ENCODE peak calls at places on chromosomes 13 and 19, in five cellular contexts. One of them, this sample, is unnamed.

GRCh38 chr19:13742756-13743155 is 21.6 kb upstream of the MRI1 start:
- DNase-seq in NCI-H1092: no peak
- DNase-seq in stimulated activated CD4-positive, alpha-beta T cell treated with anti-CD3 and anti-CD28 coated beads, Interleukin-12 subunit alpha, Interleukin-12 subunit beta, amount 100 ng/mL, for 24 hours: no peak
- DNase-seq in nephron progenitor cell: no peak
- DNase-seq in ascending aorta: no peak
- DNase-seq in this sample: peak

GRCh38 chr19:43780706-43781525 is at the start of gene KCNN4:
- DNase-seq in NCI-H1092: no peak
- DNase-seq in stimulated activated CD4-positive, alpha-beta T cell treated with anti-CD3 and anti-CD28 coated beads, Interleukin-12 subunit alpha, Interleukin-12 subunit beta, amount 100 ng/mL, for 24 hours: peak
- DNase-seq in nephron progenitor cell: no peak
- DNase-seq in ascending aorta: no peak
- DNase-seq in this sample: peak

GRCh38 chr13:111005364-111005763 is 90.5 kb upstream of the ANKRD10 start:
- DNase-seq in NCI-H1092: no peak
- DNase-seq in stimulated activated CD4-positive, alpha-beta T cell treated with anti-CD3 and anti-CD28 coated beads, Interleukin-12 subunit alpha, Interleukin-12 subunit beta, amount 100 ng/mL, for 24 hours: no peak
- DNase-seq in nephron progenitor cell: no peak
- DNase-seq in ascending aorta: no peak
- DNase-seq in this sample: no peak

GRCh38 chr13:59086147-59086546 is 1077.6 kb downstream of the DIAPH3 start:
- DNase-seq in NCI-H1092: no peak
- DNase-seq in stimulated activated CD4-positive, alpha-beta T cell treated with anti-CD3 and anti-CD28 coated beads, Interleukin-12 subunit alpha, Interleukin-12 subunit beta, amount 100 ng/mL, for 24 hours: no peak
- DNase-seq in nephron progenitor cell: no peak
- DNase-seq in ascending aorta: no peak
- DNase-seq in this sample: peak

GRCh38 chr19:13965926-13966683 is 13.8 kb downstream of the DCAF15 start:
- DNase-seq in NCI-H1092: no peak
- DNase-seq in stimulated activated CD4-positive, alpha-beta T cell treated with anti-CD3 and anti-CD28 coated beads, Interleukin-12 subunit alpha, Interleukin-12 subunit beta, amount 100 ng/mL, for 24 hours: no peak
- DNase-seq in nephron progenitor cell: no peak
- DNase-seq in ascending aorta: no peak
- DNase-seq in this sample: no peak

GRCh38 chr13:30863231-30863630 is 42.8 kb upstream of the MEDAG start:
- DNase-seq in NCI-H1092: no peak
- DNase-seq in stimulated activated CD4-positive, alpha-beta T cell treated with anti-CD3 and anti-CD28 coated beads, Interleukin-12 subunit alpha, Interleukin-12 subunit beta, amount 100 ng/mL, for 24 hours: no peak
- DNase-seq in nephron progenitor cell: no peak
- DNase-seq in ascending aorta: peak
- DNase-seq in this sample: no peak

GRCh38 chr13:39451301-39451700 is 151.7 kb downstream of the LHFPL6 start:
- DNase-seq in NCI-H1092: no peak
- DNase-seq in stimulated activated CD4-positive, alpha-beta T cell treated with anti-CD3 and anti-CD28 coated beads, Interleukin-12 subunit alpha, Interleukin-12 subunit beta, amount 100 ng/mL, for 24 hours: no peak
- DNase-seq in nephron progenitor cell: no peak
- DNase-seq in ascending aorta: no peak
- DNase-seq in this sample: no peak

GRCh38 chr19:31350033-31350692 is 927 bp upstream of the TSHZ3 start:
- DNase-seq in NCI-H1092: no peak
- DNase-seq in stimulated activated CD4-positive, alpha-beta T cell treated with anti-CD3 and anti-CD28 coated beads, Interleukin-12 subunit alpha, Interleukin-12 subunit beta, amount 100 ng/mL, for 24 hours: no peak
- DNase-seq in nephron progenitor cell: peak
- DNase-seq in ascending aorta: peak
- DNase-seq in this sample: no peak

GRCh38 chr13:112871742-112872141 is 97.3 kb upstream of the MCF2L start:
- DNase-seq in NCI-H1092: no peak
- DNase-seq in stimulated activated CD4-positive, alpha-beta T cell treated with anti-CD3 and anti-CD28 coated beads, Interleukin-12 subunit alpha, Interleukin-12 subunit beta, amount 100 ng/mL, for 24 hours: no peak
- DNase-seq in nephron progenitor cell: no peak
- DNase-seq in ascending aorta: peak
- DNase-seq in this sample: no peak

GRCh38 chr19:3667037-3667638 is 33.1 kb downstream of the PIP5K1C start:
- DNase-seq in NCI-H1092: no peak
- DNase-seq in stimulated activated CD4-positive, alpha-beta T cell treated with anti-CD3 and anti-CD28 coated beads, Interleukin-12 subunit alpha, Interleukin-12 subunit beta, amount 100 ng/mL, for 24 hours: no peak
- DNase-seq in nephron progenitor cell: no peak
- DNase-seq in ascending aorta: no peak
- DNase-seq in this sample: no peak

GRCh38 chr19:13234518-13234917 is 84.3 kb downstream of the IER2 start:
- DNase-seq in NCI-H1092: no peak
- DNase-seq in stimulated activated CD4-positive, alpha-beta T cell treated with anti-CD3 and anti-CD28 coated beads, Interleukin-12 subunit alpha, Interleukin-12 subunit beta, amount 100 ng/mL, for 24 hours: peak
- DNase-seq in nephron progenitor cell: peak
- DNase-seq in ascending aorta: peak
- DNase-seq in this sample: peak

GRCh38 chr13:50747939-50748338 is 95.6 kb downstream of the DLEU7 start:
- DNase-seq in NCI-H1092: no peak
- DNase-seq in stimulated activated CD4-positive, alpha-beta T cell treated with anti-CD3 and anti-CD28 coated beads, Interleukin-12 subunit alpha, Interleukin-12 subunit beta, amount 100 ng/mL, for 24 hours: no peak
- DNase-seq in nephron progenitor cell: no peak
- DNase-seq in ascending aorta: no peak
- DNase-seq in this sample: no peak

GRCh38 chr13:86838411-86839120 is 832.6 kb upstream of the SLITRK5 start:
- DNase-seq in NCI-H1092: no peak
- DNase-seq in stimulated activated CD4-positive, alpha-beta T cell treated with anti-CD3 and anti-CD28 coated beads, Interleukin-12 subunit alpha, Interleukin-12 subunit beta, amount 100 ng/mL, for 24 hours: no peak
- DNase-seq in nephron progenitor cell: no peak
- DNase-seq in ascending aorta: no peak
- DNase-seq in this sample: no peak

GRCh38 chr13:41059466-41059865 is 1.8 kb upstream of the WBP4 start:
- DNase-seq in NCI-H1092: no peak
- DNase-seq in stimulated activated CD4-positive, alpha-beta T cell treated with anti-CD3 and anti-CD28 coated beads, Interleukin-12 subunit alpha, Interleukin-12 subunit beta, amount 100 ng/mL, for 24 hours: no peak
- DNase-seq in nephron progenitor cell: no peak
- DNase-seq in ascending aorta: no peak
- DNase-seq in this sample: no peak

GRCh38 chr13:59261928-59262488 is 901.7 kb downstream of the DIAPH3 start:
- DNase-seq in NCI-H1092: no peak
- DNase-seq in stimulated activated CD4-positive, alpha-beta T cell treated with anti-CD3 and anti-CD28 coated beads, Interleukin-12 subunit alpha, Interleukin-12 subunit beta, amount 100 ng/mL, for 24 hours: no peak
- DNase-seq in nephron progenitor cell: no peak
- DNase-seq in ascending aorta: no peak
- DNase-seq in this sample: no peak

GRCh38 chr19:2577722-2578335 is 101.9 kb downstream of the GADD45B start:
- DNase-seq in NCI-H1092: no peak
- DNase-seq in stimulated activated CD4-positive, alpha-beta T cell treated with anti-CD3 and anti-CD28 coated beads, Interleukin-12 subunit alpha, Interleukin-12 subunit beta, amount 100 ng/mL, for 24 hours: no peak
- DNase-seq in nephron progenitor cell: no peak
- DNase-seq in ascending aorta: peak
- DNase-seq in this sample: no peak

GRCh38 chr19:12052057-12052570 is 647 bp downstream of the ZNF878 start:
- DNase-seq in NCI-H1092: no peak
- DNase-seq in stimulated activated CD4-positive, alpha-beta T cell treated with anti-CD3 and anti-CD28 coated beads, Interleukin-12 subunit alpha, Interleukin-12 subunit beta, amount 100 ng/mL, for 24 hours: no peak
- DNase-seq in nephron progenitor cell: no peak
- DNase-seq in ascending aorta: no peak
- DNase-seq in this sample: no peak

GRCh38 chr19:55253264-55253663 is 5.6 kb downstream of the PPP6R1 start:
- DNase-seq in NCI-H1092: no peak
- DNase-seq in stimulated activated CD4-positive, alpha-beta T cell treated with anti-CD3 and anti-CD28 coated beads, Interleukin-12 subunit alpha, Interleukin-12 subunit beta, amount 100 ng/mL, for 24 hours: no peak
- DNase-seq in nephron progenitor cell: no peak
- DNase-seq in ascending aorta: no peak
- DNase-seq in this sample: no peak

GRCh38 chr19:33177417-33177976 is 16.6 kb upstream of the LRP3 start:
- DNase-seq in NCI-H1092: peak
- DNase-seq in stimulated activated CD4-positive, alpha-beta T cell treated with anti-CD3 and anti-CD28 coated beads, Interleukin-12 subunit alpha, Interleukin-12 subunit beta, amount 100 ng/mL, for 24 hours: no peak
- DNase-seq in nephron progenitor cell: no peak
- DNase-seq in ascending aorta: no peak
- DNase-seq in this sample: no peak

GRCh38 chr13:91805605-91806004 is 407.2 kb downstream of the GPC5 start:
- DNase-seq in NCI-H1092: no peak
- DNase-seq in stimulated activated CD4-positive, alpha-beta T cell treated with anti-CD3 and anti-CD28 coated beads, Interleukin-12 subunit alpha, Interleukin-12 subunit beta, amount 100 ng/mL, for 24 hours: no peak
- DNase-seq in nephron progenitor cell: no peak
- DNase-seq in ascending aorta: no peak
- DNase-seq in this sample: no peak

GRCh38 chr19:902093-902370 is 8.7 kb downstream of the RNU6-9 start:
- DNase-seq in NCI-H1092: no peak
- DNase-seq in stimulated activated CD4-positive, alpha-beta T cell treated with anti-CD3 and anti-CD28 coated beads, Interleukin-12 subunit alpha, Interleukin-12 subunit beta, amount 100 ng/mL, for 24 hours: no peak
- DNase-seq in nephron progenitor cell: no peak
- DNase-seq in ascending aorta: no peak
- DNase-seq in this sample: no peak

GRCh38 chr13:67416047-67416925 is 186.2 kb upstream of the PCDH9 start:
- DNase-seq in NCI-H1092: no peak
- DNase-seq in stimulated activated CD4-positive, alpha-beta T cell treated with anti-CD3 and anti-CD28 coated beads, Interleukin-12 subunit alpha, Interleukin-12 subunit beta, amount 100 ng/mL, for 24 hours: no peak
- DNase-seq in nephron progenitor cell: peak
- DNase-seq in ascending aorta: no peak
- DNase-seq in this sample: peak

GRCh38 chr13:27672025-27672424 is 50.3 kb downstream of the POLR1D start:
- DNase-seq in NCI-H1092: no peak
- DNase-seq in stimulated activated CD4-positive, alpha-beta T cell treated with anti-CD3 and anti-CD28 coated beads, Interleukin-12 subunit alpha, Interleukin-12 subunit beta, amount 100 ng/mL, for 24 hours: no peak
- DNase-seq in nephron progenitor cell: no peak
- DNase-seq in ascending aorta: no peak
- DNase-seq in this sample: no peak

GRCh38 chr13:26601669-26602068 is 44.2 kb downstream of the WASF3 start:
- DNase-seq in NCI-H1092: no peak
- DNase-seq in stimulated activated CD4-positive, alpha-beta T cell treated with anti-CD3 and anti-CD28 coated beads, Interleukin-12 subunit alpha, Interleukin-12 subunit beta, amount 100 ng/mL, for 24 hours: no peak
- DNase-seq in nephron progenitor cell: no peak
- DNase-seq in ascending aorta: no peak
- DNase-seq in this sample: peak

GRCh38 chr19:33385956-33386355 is 12.4 kb downstream of the CEBPG start:
- DNase-seq in NCI-H1092: peak
- DNase-seq in stimulated activated CD4-positive, alpha-beta T cell treated with anti-CD3 and anti-CD28 coated beads, Interleukin-12 subunit alpha, Interleukin-12 subunit beta, amount 100 ng/mL, for 24 hours: no peak
- DNase-seq in nephron progenitor cell: no peak
- DNase-seq in ascending aorta: no peak
- DNase-seq in this sample: no peak

GRCh38 chr19:42276821-42277220 is 7.8 kb downstream of the CIC start:
- DNase-seq in NCI-H1092: no peak
- DNase-seq in stimulated activated CD4-positive, alpha-beta T cell treated with anti-CD3 and anti-CD28 coated beads, Interleukin-12 subunit alpha, Interleukin-12 subunit beta, amount 100 ng/mL, for 24 hours: no peak
- DNase-seq in nephron progenitor cell: no peak
- DNase-seq in ascending aorta: no peak
- DNase-seq in this sample: no peak

GRCh38 chr19:10508707-10509106 is 5.6 kb upstream of the KEAP1 start:
- DNase-seq in NCI-H1092: no peak
- DNase-seq in stimulated activated CD4-positive, alpha-beta T cell treated with anti-CD3 and anti-CD28 coated beads, Interleukin-12 subunit alpha, Interleukin-12 subunit beta, amount 100 ng/mL, for 24 hours: no peak
- DNase-seq in nephron progenitor cell: no peak
- DNase-seq in ascending aorta: no peak
- DNase-seq in this sample: no peak

GRCh38 chr19:38057954-38058690 is 151.1 kb downstream of the SIPA1L3 start:
- DNase-seq in NCI-H1092: peak
- DNase-seq in stimulated activated CD4-positive, alpha-beta T cell treated with anti-CD3 and anti-CD28 coated beads, Interleukin-12 subunit alpha, Interleukin-12 subunit beta, amount 100 ng/mL, for 24 hours: no peak
- DNase-seq in nephron progenitor cell: no peak
- DNase-seq in ascending aorta: no peak
- DNase-seq in this sample: no peak

GRCh38 chr13:64074989-64075474 is 2659.4 kb upstream of the PCDH20 start:
- DNase-seq in NCI-H1092: no peak
- DNase-seq in stimulated activated CD4-positive, alpha-beta T cell treated with anti-CD3 and anti-CD28 coated beads, Interleukin-12 subunit alpha, Interleukin-12 subunit beta, amount 100 ng/mL, for 24 hours: no peak
- DNase-seq in nephron progenitor cell: no peak
- DNase-seq in ascending aorta: no peak
- DNase-seq in this sample: no peak

GRCh38 chr19:55552206-55552605 is 6.9 kb upstream of the SBK3 start:
- DNase-seq in NCI-H1092: no peak
- DNase-seq in stimulated activated CD4-positive, alpha-beta T cell treated with anti-CD3 and anti-CD28 coated beads, Interleukin-12 subunit alpha, Interleukin-12 subunit beta, amount 100 ng/mL, for 24 hours: no peak
- DNase-seq in nephron progenitor cell: no peak
- DNase-seq in ascending aorta: no peak
- DNase-seq in this sample: no peak

GRCh38 chr19:50686310-50687032 is 33.1 kb downstream of the SHANK1 start:
- DNase-seq in NCI-H1092: no peak
- DNase-seq in stimulated activated CD4-positive, alpha-beta T cell treated with anti-CD3 and anti-CD28 coated beads, Interleukin-12 subunit alpha, Interleukin-12 subunit beta, amount 100 ng/mL, for 24 hours: no peak
- DNase-seq in nephron progenitor cell: peak
- DNase-seq in ascending aorta: no peak
- DNase-seq in this sample: no peak

GRCh38 chr13:99486996-99487395 is 14.3 kb upstream of the TM9SF2 start:
- DNase-seq in NCI-H1092: no peak
- DNase-seq in stimulated activated CD4-positive, alpha-beta T cell treated with anti-CD3 and anti-CD28 coated beads, Interleukin-12 subunit alpha, Interleukin-12 subunit beta, amount 100 ng/mL, for 24 hours: no peak
- DNase-seq in nephron progenitor cell: no peak
- DNase-seq in ascending aorta: no peak
- DNase-seq in this sample: no peak

GRCh38 chr19:20558571-20558970 is 7.0 kb downstream of the ZNF737 start:
- DNase-seq in NCI-H1092: no peak
- DNase-seq in stimulated activated CD4-positive, alpha-beta T cell treated with anti-CD3 and anti-CD28 coated beads, Interleukin-12 subunit alpha, Interleukin-12 subunit beta, amount 100 ng/mL, for 24 hours: no peak
- DNase-seq in nephron progenitor cell: no peak
- DNase-seq in ascending aorta: no peak
- DNase-seq in this sample: no peak

GRCh38 chr13:112933649-112934048 is 35.4 kb upstream of the MCF2L start:
- DNase-seq in NCI-H1092: no peak
- DNase-seq in stimulated activated CD4-positive, alpha-beta T cell treated with anti-CD3 and anti-CD28 coated beads, Interleukin-12 subunit alpha, Interleukin-12 subunit beta, amount 100 ng/mL, for 24 hours: no peak
- DNase-seq in nephron progenitor cell: no peak
- DNase-seq in ascending aorta: no peak
- DNase-seq in this sample: no peak

GRCh38 chr13:28654276-28654675 is 4.7 kb upstream of the POMP start:
- DNase-seq in NCI-H1092: no peak
- DNase-seq in stimulated activated CD4-positive, alpha-beta T cell treated with anti-CD3 and anti-CD28 coated beads, Interleukin-12 subunit alpha, Interleukin-12 subunit beta, amount 100 ng/mL, for 24 hours: no peak
- DNase-seq in nephron progenitor cell: no peak
- DNase-seq in ascending aorta: no peak
- DNase-seq in this sample: no peak

This sample was measured in HCEC 1CT.